ENCODE peak calls at places on chromosomes 12 and 14, in ten cellular contexts. W is stimulated activated CD4-positive, alpha-beta T cell treated with anti-CD3 and anti-CD28 coated beads, Interleukin-2, amount 100 ng/mL, for 48 hours; S is amygdala; X is upper lobe of right lung; N is NCI-H2171 treated with DMSO at 0.1 percent for 48 hours; L is activated T-cell treated with anti-CD3 and anti-CD28 coated beads for 48 hours; Q is retinal pigment epithelial cell; E is Jurkat, Clone E6-1; B is HepG2; Z is GOT3. M is an unnamed sample.

GRCh38 chr14:100534528-100535286 is 52.5 kb downstream of the BEGAIN start:
- DNase-seq in W (no peak), S (no peak), X (peak), N (no peak), L (no peak), Q (no peak), E (peak), B (no peak), Z (no peak), M (no peak)

GRCh38 chr12:31518680-31519227 is 72.2 kb downstream of the DENND5B start:
- DNase-seq in W (no peak), S (peak), X (no peak), N (no peak), L (no peak), Q (peak), E (no peak), B (peak), Z (peak), M (no peak)

GRCh38 chr14:89498836-89499235 is 81.8 kb upstream of the FOXN3 start:
- DNase-seq in W (no peak), S (no peak), X (no peak), N (no peak), L (no peak), Q (no peak), E (no peak), B (no peak), Z (no peak), M (no peak)

GRCh38 chr14:64112859-64113258 is 181.3 kb downstream of the ESR2 start:
- DNase-seq in W (no peak), S (no peak), X (no peak), N (no peak), L (no peak), Q (no peak), E (no peak), B (no peak), Z (no peak), M (no peak)

GRCh38 chr14:105486974-105487448 is 325 bp downstream of the CRIP1 start:
- DNase-seq in W (peak), S (no peak), X (no peak), N (no peak), L (peak), Q (no peak), E (no peak), B (no peak), Z (no peak), M (no peak)

GRCh38 chr12:50799908-50800307 is 36.0 kb downstream of the ATF1 start:
- DNase-seq in W (no peak), S (no peak), X (no peak), N (no peak), L (no peak), Q (no peak), E (no peak), B (no peak), Z (no peak), M (no peak)

GRCh38 chr14:68512088-68512487 is 280.8 kb downstream of the ZFP36L1 start:
- DNase-seq in W (no peak), S (no peak), X (no peak), N (no peak), L (no peak), Q (peak), E (no peak), B (no peak), Z (no peak), M (no peak)

GRCh38 chr14:60646202-60646886 is 2.9 kb downstream of the SIX1 start:
- DNase-seq in W (no peak), S (no peak), X (no peak), N (peak), L (no peak), Q (no peak), E (no peak), B (no peak), Z (no peak), M (peak)

GRCh38 chr12:88889326-88890110 is 309.2 kb upstream of the KITLG start:
- DNase-seq in W (no peak), S (no peak), X (no peak), N (no peak), L (no peak), Q (peak), E (no peak), B (no peak), Z (no peak), M (no peak)

GRCh38 chr14:91410781-91411536 is 6.7 kb downstream of the CCDC88C start:
- DNase-seq in W (no peak), S (no peak), X (no peak), N (no peak), L (no peak), Q (no peak), E (peak), B (no peak), Z (no peak), M (peak)